ENCODE peak calls at places on chromosomes 13 and 19, in seven cellular contexts. I, X, R, U, H, D and V are unnamed samples.

GRCh38 chr19:2327773-2328400 is 499 bp downstream of the LSM7 start:
- DNase-seq in I (no peak), X (no peak), R (no peak), U (peak; percentile 90), H (peak; percentile 80), D (peak; percentile 94), V (peak; percentile 90)

GRCh38 chr13:99980201-99981114 is 1.1 kb upstream of the ZIC2 start:
- DNase-seq in I (no peak), X (peak; percentile 47), R (peak; percentile 87), U (peak; percentile 96), H (peak; percentile 96), D (peak; percentile 92), V (peak; percentile 88)

GRCh38 chr19:58568731-58569130 is 4.4 kb downstream of the MZF1 start:
- DNase-seq in I (no peak), X (peak; percentile 11), R (no peak), U (no peak), H (no peak), D (no peak), V (no peak)

GRCh38 chr13:67408823-67409222 is 178.7 kb upstream of the PCDH9 start:
- DNase-seq in I (no peak), X (no peak), R (no peak), U (peak; percentile 70), H (no peak), D (peak; percentile 95), V (peak; percentile 59)

GRCh38 chr13:102978168-102978567 is 88.0 kb downstream of the SLC10A2 start:
- DNase-seq in I (no peak), X (no peak), R (no peak), U (no peak), H (no peak), D (peak; percentile 35), V (peak; percentile 2)

GRCh38 chr13:110620596-110620995 is 5.3 kb downstream of the NAXD start:
- DNase-seq in I (no peak), X (no peak), R (no peak), U (no peak), H (no peak), D (no peak), V (no peak)

GRCh38 chr19:16541526-16542044 is 652 bp downstream of the CHERP start:
- DNase-seq in I (no peak), X (no peak), R (no peak), U (peak; percentile 61), H (peak; percentile 51), D (peak; percentile 38), V (no peak)

GRCh38 chr19:3721900-3722442 is 13.8 kb downstream of the TJP3 start:
- DNase-seq in I (no peak), X (no peak), R (no peak), U (no peak), H (no peak), D (no peak), V (no peak)

GRCh38 chr13:85626603-85627002 is 172.6 kb downstream of the SLITRK6 start:
- DNase-seq in I (no peak), X (no peak), R (no peak), U (no peak), H (no peak), D (no peak), V (no peak)

GRCh38 chr13:109789262-109789661 is 2.9 kb upstream of the IRS2 start:
- DNase-seq in I (no peak), X (no peak), R (no peak), U (no peak), H (no peak), D (no peak), V (no peak)

GRCh38 chr13:36341718-36342117 is 4.5 kb downstream of the SPART start:
- DNase-seq in I (no peak), X (no peak), R (no peak), U (no peak), H (no peak), D (peak; percentile 45), V (no peak)

GRCh38 chr13:112828756-112829155 is 138.9 kb downstream of the ATP11A start:
- DNase-seq in I (no peak), X (no peak), R (no peak), U (no peak), H (no peak), D (no peak), V (no peak)

GRCh38 chr13:68816715-68817114 is 1290.9 kb upstream of the ATXN8OS start:
- DNase-seq in I (no peak), X (no peak), R (peak; percentile 3), U (no peak), H (no peak), D (no peak), V (no peak)

GRCh38 chr13:46543307-46543706 is 9.7 kb upstream of the LRCH1 start:
- DNase-seq in I (no peak), X (no peak), R (no peak), U (no peak), H (no peak), D (no peak), V (no peak)

GRCh38 chr13:112071902-112072530 is 5.1 kb downstream of the SOX1 start:
- DNase-seq in I (no peak), X (no peak), R (no peak), U (no peak), H (peak; percentile 59), D (no peak), V (no peak)

GRCh38 chr19:33670398-33670797 is 48.6 kb downstream of the CHST8 start:
- DNase-seq in I (no peak), X (no peak), R (no peak), U (no peak), H (no peak), D (no peak), V (no peak)

GRCh38 chr19:38729653-38730469 is 14.4 kb downstream of the CAPN12 start:
- DNase-seq in I (no peak), X (peak; percentile 63), R (peak; percentile 89), U (peak; percentile 95), H (peak; percentile 88), D (peak; percentile 59), V (peak; percentile 51)

GRCh38 chr19:11674067-11674492 is 64.7 kb downstream of the ZNF823 start:
- DNase-seq in I (no peak), X (no peak), R (no peak), U (no peak), H (no peak), D (no peak), V (no peak)

GRCh38 chr13:74886496-74886895 is 595.5 kb downstream of the TBC1D4 start:
- DNase-seq in I (no peak), X (no peak), R (peak; percentile 15), U (no peak), H (no peak), D (peak; percentile 76), V (peak; percentile 62)

GRCh38 chr19:14632286-14632685 is 42.4 kb downstream of the ADGRE3 start:
- DNase-seq in I (no peak), X (no peak), R (peak; percentile 45), U (peak; percentile 75), H (no peak), D (peak; percentile 40), V (no peak)

GRCh38 chr19:41218249-41218614 is 791 bp upstream of the AXL start:
- DNase-seq in I (no peak), X (no peak), R (no peak), U (no peak), H (no peak), D (no peak), V (no peak)

GRCh38 chr19:41218615-41219507 is at the start of gene AXL:
- DNase-seq in I (peak; percentile 66), X (peak; percentile 84), R (peak; percentile 90), U (peak; percentile 95), H (peak; percentile 94), D (peak; percentile 68), V (peak; percentile 76)

GRCh38 chr19:41221514-41222205 is 2.6 kb downstream of the AXL start:
- DNase-seq in I (no peak), X (no peak), R (no peak), U (no peak), H (no peak), D (no peak), V (no peak)

GRCh38 chr19:41222240-41222639 is 3.2 kb downstream of the AXL start:
- DNase-seq in I (no peak), X (no peak), R (no peak), U (no peak), H (no peak), D (no peak), V (no peak)

DNA sequence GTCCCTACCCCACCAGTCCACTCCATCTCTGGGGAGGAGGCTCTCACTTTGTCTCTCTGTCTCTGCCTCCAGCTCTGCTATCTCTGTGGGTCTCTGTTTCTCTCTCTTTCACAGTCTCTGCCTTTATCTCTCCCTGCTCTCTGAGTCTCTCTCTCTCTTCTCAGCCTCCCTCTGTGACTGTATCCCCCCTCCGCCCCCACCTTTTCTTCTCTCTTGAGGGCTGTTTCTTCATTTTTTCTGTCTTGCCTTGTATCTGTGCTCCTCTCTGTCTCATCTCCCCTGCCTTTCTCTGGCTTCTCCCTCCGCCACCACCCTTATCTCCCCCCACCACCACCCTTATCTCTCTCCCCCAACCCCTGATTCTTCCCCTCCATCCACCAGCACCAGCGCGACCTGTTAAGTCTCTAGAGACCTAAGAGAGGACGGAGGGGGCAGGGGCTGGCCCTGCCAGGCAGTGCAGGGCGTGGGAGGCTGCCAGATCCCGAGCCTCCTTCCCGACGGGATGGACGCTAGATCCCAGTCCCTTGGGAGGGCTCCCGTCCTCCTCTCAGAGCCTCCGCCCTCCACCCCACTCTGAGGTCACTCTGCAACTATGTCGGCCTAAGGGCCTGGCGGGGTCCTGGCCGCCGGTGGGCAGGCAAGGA is 1.0 kb downstream of the AXL start:
- DNase-seq in I (no peak), X (peak; percentile 66), R (peak; percentile 59), U (peak; percentile 67), H (peak; percentile 28), D (peak; percentile 49), V (peak; percentile 53)
- H3K4me3 ChIP-seq in I (peak overlapping the region; percentile 68), X (peak overlapping the region; percentile 92), R (peak overlapping the region; percentile 61), U (peak overlapping the region; percentile 80), H (peak overlapping the region; percentile 74), D (peak overlapping the region; percentile 79), V (peak overlapping the region; percentile 86)

GRCh38 chr13:63643543-63643942 is 2227.9 kb upstream of the PCDH20 start:
- DNase-seq in I (no peak), X (no peak), R (no peak), U (no peak), H (no peak), D (no peak), V (no peak)
- TF ChIP-seq CTCF in I (no peak), X (no peak), R (no peak), U (no peak), H (no peak), D (no peak), V (no peak)

DNA sequence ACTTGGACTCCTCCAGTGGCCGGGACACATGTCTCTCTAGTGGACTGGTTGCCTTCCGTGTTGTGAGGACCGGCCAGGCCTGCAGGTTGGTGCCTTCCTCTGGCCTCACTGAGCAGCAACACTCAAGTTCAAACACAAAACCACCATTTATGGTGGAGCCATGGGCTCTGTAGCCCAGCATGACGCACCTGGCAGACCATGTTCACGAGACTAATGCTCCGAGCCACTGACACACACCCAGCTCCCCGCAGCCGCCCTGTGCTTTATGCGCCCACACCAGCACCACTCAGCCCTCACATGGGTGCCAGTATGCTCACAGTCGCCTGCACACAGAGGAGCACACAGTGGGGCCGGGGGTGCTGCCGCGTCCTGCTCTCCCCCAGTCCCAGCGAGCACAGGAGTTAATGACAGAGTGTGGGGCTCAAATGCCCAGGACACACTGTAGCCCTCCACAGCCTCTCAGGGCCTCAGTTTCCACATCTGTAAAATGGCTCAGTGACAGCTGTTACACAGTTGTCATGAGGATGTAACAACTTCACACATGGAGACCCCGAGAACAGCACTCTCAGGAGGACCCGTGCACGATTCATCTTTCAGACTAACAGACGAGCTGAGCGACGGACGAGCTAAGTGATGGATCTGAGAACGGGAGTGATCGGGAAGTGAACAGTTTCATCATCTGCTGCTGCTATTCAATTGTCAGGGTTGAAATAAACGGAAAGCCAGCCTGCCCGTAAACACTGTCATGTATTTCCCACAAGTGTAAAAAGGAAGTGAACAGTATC is 7.8 kb downstream of the GAS6 start:
- DNase-seq in I (no peak), X (peak; percentile 13), R (no peak), U (peak; percentile 31), H (no peak), D (no peak), V (no peak)
- H3K4me3 ChIP-seq in I (no peak overlapping the region), X (no peak overlapping the region), R (no peak overlapping the region), U (no peak overlapping the region), H (no peak overlapping the region), D (no peak overlapping the region), V (no peak overlapping the region)

GRCh38 chr19:19704836-19705235 is 28.1 kb downstream of the ZNF14 start:
- DNase-seq in I (no peak), X (no peak), R (no peak), U (no peak), H (no peak), D (no peak), V (no peak)
- TF ChIP-seq CTCF in I (no peak), X (no peak), R (no peak), U (no peak), H (no peak), D (no peak), V (no peak)